ENCODE peak calls at places on chromosomes 3 and 15, in seven cellular contexts. B is aorta, D is renal cortical epithelial cell, R is non-pigmented ciliary epithelial cell, N is hepatocyte, Y is ureter, H is caudate nucleus. Z is an unnamed sample.

GRCh38 chr15:75775296-75776074 is 62.8 kb upstream of the CSPG4 start:
- DNase-seq in B (no peak), D (no peak), R (no peak), N (no peak), Y (peak), H (no peak), Z (no peak)

GRCh38 chr3:101509811-101510210 is 3.2 kb downstream of the SENP7 start:
- DNase-seq in B (no peak), D (peak), R (no peak), N (no peak), Y (no peak), H (no peak), Z (no peak)

GRCh38 chr3:111903067-111903511 is 44.0 kb downstream of the PHLDB2 start:
- DNase-seq in B (no peak), D (peak), R (peak), N (no peak), Y (no peak), H (no peak), Z (peak)

GRCh38 chr15:52651868-52652267 is 27.3 kb downstream of the ATOSA start:
- DNase-seq in B (no peak), D (peak), R (peak), N (peak), Y (peak), H (peak), Z (peak)

GRCh38 chr3:11172136-11172670 is 17.9 kb downstream of the HRH1 start:
- DNase-seq in B (no peak), D (no peak), R (no peak), N (no peak), Y (no peak), H (no peak), Z (no peak)

GRCh38 chr3:132395126-132395525 is 22.2 kb upstream of the DNAJC13 start:
- DNase-seq in B (no peak), D (no peak), R (no peak), N (no peak), Y (no peak), H (no peak), Z (no peak)

GRCh38 chr15:61834076-61834697 is 226.1 kb downstream of the VPS13C start:
- DNase-seq in B (peak), D (peak), R (peak), N (peak), Y (peak), H (peak), Z (peak)

GRCh38 chr3:14265246-14265962 is 86.8 kb downstream of the LSM3 start:
- DNase-seq in B (peak), D (peak), R (no peak), N (peak), Y (no peak), H (no peak), Z (no peak)

GRCh38 chr15:90930861-90931629 is 1.3 kb downstream of the HDDC3 start:
- DNase-seq in B (no peak), D (no peak), R (no peak), N (no peak), Y (no peak), H (no peak), Z (no peak)

GRCh38 chr15:94677202-94677790 is 445.9 kb downstream of the MCTP2 start:
- DNase-seq in B (no peak), D (no peak), R (no peak), N (no peak), Y (no peak), H (no peak), Z (no peak)

GRCh38 chr15:42036112-42036905 is 15.5 kb upstream of the PLA2G4E start:
- DNase-seq in B (no peak), D (no peak), R (no peak), N (no peak), Y (no peak), H (no peak), Z (no peak)

GRCh38 chr3:42129014-42129953 is 38.1 kb downstream of the TRAK1 start:
- DNase-seq in B (no peak), D (peak), R (no peak), N (peak), Y (no peak), H (peak), Z (no peak)

GRCh38 chr3:41073190-41073589 is 126.1 kb upstream of the CTNNB1 start:
- DNase-seq in B (no peak), D (no peak), R (no peak), N (no peak), Y (no peak), H (no peak), Z (no peak)

GRCh38 chr3:57927916-57928315 is 80.3 kb upstream of the FLNB start:
- DNase-seq in B (no peak), D (peak), R (no peak), N (no peak), Y (no peak), H (no peak), Z (peak)

GRCh38 chr3:55718475-55718874 is 231.4 kb upstream of the WNT5A start:
- DNase-seq in B (no peak), D (peak), R (peak), N (no peak), Y (no peak), H (no peak), Z (no peak)

GRCh38 chr3:172142074-172143059 is 103.0 kb downstream of the FNDC3B start:
- DNase-seq in B (no peak), D (peak), R (peak), N (peak), Y (no peak), H (no peak), Z (peak)

GRCh38 chr3:24494616-24495333 is at the start of gene THRB:
- DNase-seq in B (peak), D (no peak), R (no peak), N (peak), Y (peak), H (no peak), Z (peak)

GRCh38 chr15:65101418-65101890 is 13.5 kb downstream of the UBAP1L start:
- DNase-seq in B (peak), D (peak), R (no peak), N (peak), Y (peak), H (peak), Z (peak)

GRCh38 chr3:192515661-192516040 is 211.7 kb downstream of the FGF12 start:
- DNase-seq in B (no peak), D (no peak), R (no peak), N (no peak), Y (no peak), H (no peak), Z (no peak)